ENCODE peak calls at places on chromosome 12, in five cellular contexts. G is amniotic stem cell; M is activated CD8-positive, alpha-beta memory T cell treated with anti-CD3 and anti-CD28 coated beads, Interleukin-2, amount 50 U/mL, for 48 hours; K is activated CD4-positive, alpha-beta T cell treated with anti-CD3 and anti-CD28 coated beads, Interleukin-2, amount 50 U/mL, for 1 hour; Y is cardiac fibroblast. Z is an unnamed sample.

GRCh38 chr12:34401659-34402227 is 379.4 kb downstream of the ALG10 start:
- DNase-seq in G (no peak), Y (no peak), K (no peak), M (peak; percentile 6), Z (no peak)

GRCh38 chr12:50174971-50175715 is 8.0 kb upstream of the CERS5 start:
- DNase-seq in M (no peak), Y (peak; percentile 89), K (no peak), G (peak; percentile 26), Z (peak; percentile 94)

GRCh38 chr12:60475825-60476224 is 880.0 kb downstream of the SLC16A7 start:
- DNase-seq in G (no peak), M (no peak), K (no peak), Y (no peak), Z (no peak)

GRCh38 chr12:31868980-31869379 is 90.2 kb upstream of the RESF1 start:
- DNase-seq in M (peak; percentile 3), Y (peak; percentile 92), G (no peak), K (no peak), Z (peak; percentile 50)

GRCh38 chr12:127115468-127116035 is 1151.4 kb upstream of the TMEM132C start:
- DNase-seq in G (no peak), M (no peak), K (no peak), Y (no peak), Z (no peak)

GRCh38 chr12:27521066-27521465 is 2.9 kb upstream of the PPFIBP1 start:
- DNase-seq in M (no peak), G (no peak), Y (peak; percentile 91), K (no peak), Z (peak; percentile 95)

GRCh38 chr12:9741726-9742125 is 8.8 kb upstream of the CLECL1 start:
- DNase-seq in K (peak; percentile 63), M (peak; percentile 70), Y (no peak), G (no peak), Z (no peak)

GRCh38 chr12:31876568-31877424 is 82.4 kb upstream of the RESF1 start:
- DNase-seq in K (no peak), Y (no peak), M (peak; percentile 42), G (no peak), Z (no peak)

GRCh38 chr12:4960030-4960429 is 50.3 kb downstream of the KCNA1 start:
- DNase-seq in K (no peak), G (no peak), M (no peak), Y (no peak), Z (no peak)

GRCh38 chr12:13505636-13506035 is 309.1 kb downstream of the EMP1 start:
- DNase-seq in G (no peak), M (no peak), Y (no peak), K (no peak), Z (no peak)

GRCh38 chr12:113271466-113271852 is 50.2 kb downstream of the TPCN1 start:
- DNase-seq in Y (no peak), M (no peak), G (no peak), K (no peak), Z (no peak)

GRCh38 chr12:23204933-23205778 is 580.2 kb downstream of the ETNK1 start:
- DNase-seq in K (no peak), Y (peak; percentile 81), M (no peak), G (peak; percentile 4), Z (peak; percentile 80)

GRCh38 chr12:123854918-123855317 is 92.8 kb downstream of the DNAH10 start:
- DNase-seq in K (no peak), M (no peak), G (no peak), Y (no peak), Z (no peak)

GRCh38 chr12:22682663-22683062 is 57.7 kb downstream of the ETNK1 start:
- DNase-seq in K (no peak), Y (no peak), G (no peak), M (no peak), Z (no peak)

GRCh38 chr12:112473056-112473455 is 54.3 kb downstream of the PTPN11 start:
- DNase-seq in M (no peak), G (no peak), K (no peak), Y (no peak), Z (no peak)

GRCh38 chr12:10982244-10982643 is 4.5 kb downstream of the TAS2R50 start:
- DNase-seq in M (no peak), G (no peak), Y (no peak), K (peak; percentile 6), Z (no peak)

GRCh38 chr12:24494401-24494800 is 454.5 kb downstream of the BCAT1 start:
- DNase-seq in M (no peak), G (no peak), K (no peak), Y (no peak), Z (no peak)

GRCh38 chr12:116222358-116222757 is 55.1 kb downstream of the MED13L start:
- DNase-seq in G (peak; percentile 40), Y (peak; percentile 95), K (peak; percentile 20), M (no peak), Z (peak; percentile 94)

GRCh38 chr12:127966331-127966730 is 300.6 kb upstream of the TMEM132C start:
- DNase-seq in Y (no peak), G (no peak), K (no peak), M (no peak), Z (no peak)

GRCh38 chr12:13299457-13299856 is 102.9 kb downstream of the EMP1 start:
- DNase-seq in K (no peak), Y (no peak), G (no peak), M (no peak), Z (no peak)

GRCh38 chr12:50251619-50252300 is 31.6 kb downstream of the LIMA1 start:
- DNase-seq in K (no peak), Y (no peak), M (no peak), G (no peak), Z (no peak)

GRCh38 chr12:123801573-123802178 is 39.6 kb downstream of the DNAH10 start:
- DNase-seq in M (no peak), G (peak; percentile 10), K (no peak), Y (peak; percentile 24), Z (peak; percentile 68)

GRCh38 chr12:4214912-4215861 is 58.4 kb upstream of the CCND2 start:
- DNase-seq in Y (peak; percentile 10), G (no peak), M (peak; percentile 71), K (peak; percentile 3), Z (no peak)

GRCh38 chr12:51695241-51696010 is 104.4 kb downstream of the SCN8A start:
- DNase-seq in Y (no peak), M (no peak), G (no peak), K (no peak), Z (no peak)

GRCh38 chr12:14723763-14724162 is 27.4 kb upstream of the GUCY2C start:
- DNase-seq in Y (peak; percentile 77), K (peak; percentile 52), G (peak; percentile 31), M (peak; percentile 61), Z (peak; percentile 74)

GRCh38 chr12:92408072-92408900 is 262.6 kb upstream of the BTG1 start:
- DNase-seq in M (peak; percentile 61), Y (peak; percentile 41), G (no peak), K (peak; percentile 32), Z (peak; percentile 30)

GRCh38 chr12:20483776-20484175 is 115.4 kb downstream of the PDE3A start:
- DNase-seq in Y (peak; percentile 69), G (no peak), M (no peak), K (no peak), Z (peak; percentile 46)

GRCh38 chr12:128789356-128789929 is 34.3 kb downstream of the SLC15A4 start:
- DNase-seq in G (no peak), M (no peak), Y (no peak), K (no peak), Z (no peak)

GRCh38 chr12:94571556-94571955 is 78.8 kb downstream of the TMCC3 start:
- DNase-seq in G (no peak), K (no peak), Y (peak; percentile 91), M (no peak), Z (peak; percentile 78)

GRCh38 chr12:53676715-53677611 is 1.1 kb upstream of the ATP5MC2 start:
- DNase-seq in Y (peak; percentile 60), M (peak; percentile 74), K (peak; percentile 8), G (no peak), Z (peak; percentile 46)

GRCh38 chr12:13941258-13942249 is 39.8 kb downstream of the GRIN2B start:
- DNase-seq in M (no peak), G (no peak), K (no peak), Y (peak; percentile 47), Z (peak; percentile 53)

GRCh38 chr12:58443981-58444371 is 476.3 kb downstream of the LRIG3 start:
- DNase-seq in M (no peak), Y (peak; percentile 64), K (no peak), G (no peak), Z (peak; percentile 69)

GRCh38 chr12:45762185-45763110 is 32.9 kb downstream of the ARID2 start:
- DNase-seq in M (no peak), G (peak; percentile 40), K (no peak), Y (peak; percentile 75), Z (peak; percentile 76)

GRCh38 chr12:4047441-4047840 is 174.2 kb upstream of the PARP11 start:
- DNase-seq in M (no peak), K (no peak), G (no peak), Y (no peak), Z (no peak)

GRCh38 chr12:83476695-83477094 is 790.0 kb downstream of the TMTC2 start:
- DNase-seq in G (no peak), M (no peak), K (no peak), Y (no peak), Z (no peak)

GRCh38 chr12:117552971-117553370 is 191.5 kb upstream of the NOS1 start:
- DNase-seq in K (no peak), M (no peak), G (no peak), Y (no peak), Z (no peak)

GRCh38 chr12:104569348-104570173 is 112.8 kb downstream of the CHST11 start:
- DNase-seq in M (peak; percentile 59), K (peak; percentile 14), Y (peak; percentile 34), G (no peak), Z (no peak)

GRCh38 chr12:124097681-124098080 is 124.7 kb downstream of the ZNF664 start:
- DNase-seq in G (no peak), Y (peak; percentile 19), K (no peak), M (no peak), Z (peak; percentile 23)

Z was measured in fibroblast of the aortic adventitia.